ENCODE peak calls at places on chromosomes 13 and 19, in eight cellular contexts. B, J, Y, P, H, S, R and T are unnamed samples.
A peak's percentile ranks its signal among the peaks of the same experiment; 100 is the strongest.

GRCh38 chr13:92896842-92897241 is 329.8 kb upstream of the GPC6 start:
- DNase-seq in B (no peak), J (no peak), Y (no peak), P (no peak), H (no peak), S (no peak), R (no peak), T (no peak)

GRCh38 chr13:111120913-111121312 is 5.8 kb downstream of the ARHGEF7 start:
- DNase-seq in B (no peak), J (no peak), Y (no peak), P (no peak), H (no peak), S (no peak), R (no peak), T (no peak)

GRCh38 chr19:17001603-17002183 is 24.9 kb downstream of the CPAMD8 start:
- DNase-seq in B (no peak), J (no peak), Y (no peak), P (no peak), H (peak; percentile 64), S (no peak), R (no peak), T (no peak)

GRCh38 chr19:51398096-51398704 is 7.8 kb upstream of the C19orf84 start:
- DNase-seq in B (peak; percentile 43), J (no peak), Y (no peak), P (no peak), H (no peak), S (no peak), R (no peak), T (no peak)

GRCh38 chr13:109840201-109840892 is 54.0 kb upstream of the IRS2 start:
- DNase-seq in B (no peak), J (no peak), Y (no peak), P (no peak), H (no peak), S (peak; percentile 57), R (no peak), T (no peak)

GRCh38 chr19:32421589-32422361 is 16.2 kb downstream of the DPY19L3 start:
- DNase-seq in B (peak; percentile 82), J (no peak), Y (no peak), P (no peak), H (no peak), S (no peak), R (no peak), T (no peak)

GRCh38 chr13:89695343-89696257 is 1651.9 kb upstream of the MIR17HG start:
- DNase-seq in B (peak; percentile 0), J (peak; percentile 25), Y (no peak), P (peak; percentile 0), H (no peak), S (peak; percentile 10), R (peak; percentile 70), T (peak; percentile 6)

GRCh38 chr19:35986664-35987570 is 8.1 kb upstream of the SDHAF1 start:
- DNase-seq in B (no peak), J (no peak), Y (no peak), P (no peak), H (no peak), S (no peak), R (peak; percentile 38), T (no peak)

GRCh38 chr13:44930907-44931676 is 58.2 kb downstream of the NUFIP1 start:
- DNase-seq in B (no peak), J (no peak), Y (no peak), P (no peak), H (no peak), S (no peak), R (no peak), T (no peak)